ENCODE peak calls at places on chromosomes 2 and 18, in seven cellular contexts. One of them, this sample, is unnamed.

GRCh38 chr2:62475172-62476011 is 30.6 kb downstream of the TMEM17 start:
- DNase-seq in H9: no peak
- DNase-seq in CD8-positive, alpha-beta T cell: no peak
- DNase-seq in left ventricle myocardium inferior: no peak
- DNase-seq in uterus: no peak
- DNase-seq in choroid plexus epithelial cell: no peak
- DNase-seq in type B pancreatic cell: no peak
- DNase-seq in this sample: no peak

GRCh38 chr2:54522624-54523281 is 66.6 kb downstream of the SPTBN1 start:
- DNase-seq in left ventricle myocardium inferior: no peak
- DNase-seq in type B pancreatic cell: no peak
- DNase-seq in CD8-positive, alpha-beta T cell: peak; percentile 72
- DNase-seq in H9: peak; percentile 80
- DNase-seq in uterus: peak; percentile 40
- DNase-seq in choroid plexus epithelial cell: peak; percentile 71
- DNase-seq in this sample: no peak

GRCh38 chr18:22040527-22040926 is 128.9 kb upstream of the GATA6 start:
- DNase-seq in choroid plexus epithelial cell: no peak
- DNase-seq in left ventricle myocardium inferior: no peak
- DNase-seq in type B pancreatic cell: no peak
- DNase-seq in H9: no peak
- DNase-seq in CD8-positive, alpha-beta T cell: no peak
- DNase-seq in uterus: no peak
- DNase-seq in this sample: no peak

GRCh38 chr2:23532311-23533013 is 147.5 kb downstream of the KLHL29 start:
- DNase-seq in CD8-positive, alpha-beta T cell: peak; percentile 33
- DNase-seq in type B pancreatic cell: no peak
- DNase-seq in uterus: peak; percentile 66
- DNase-seq in left ventricle myocardium inferior: no peak
- DNase-seq in choroid plexus epithelial cell: peak; percentile 43
- DNase-seq in H9: no peak
- DNase-seq in this sample: no peak

GRCh38 chr18:58216071-58216471 is 172.0 kb downstream of the NEDD4L start:
- DNase-seq in left ventricle myocardium inferior: no peak
- DNase-seq in uterus: peak; percentile 58
- DNase-seq in CD8-positive, alpha-beta T cell: no peak
- DNase-seq in type B pancreatic cell: no peak
- DNase-seq in H9: peak; percentile 77
- DNase-seq in choroid plexus epithelial cell: no peak
- DNase-seq in this sample: no peak

GRCh38 chr2:79393806-79394484 is 118.9 kb upstream of the CTNNA2 start:
- DNase-seq in uterus: peak; percentile 20
- DNase-seq in CD8-positive, alpha-beta T cell: no peak
- DNase-seq in left ventricle myocardium inferior: no peak
- DNase-seq in choroid plexus epithelial cell: no peak
- DNase-seq in type B pancreatic cell: peak; percentile 69
- DNase-seq in H9: peak; percentile 58
- DNase-seq in this sample: no peak

GRCh38 chr2:167406558-167406957 is 518.3 kb downstream of the XIRP2 start:
- DNase-seq in choroid plexus epithelial cell: peak; percentile 89
- DNase-seq in left ventricle myocardium inferior: no peak
- DNase-seq in CD8-positive, alpha-beta T cell: no peak
- DNase-seq in uterus: no peak
- DNase-seq in H9: peak; percentile 83
- DNase-seq in type B pancreatic cell: no peak
- DNase-seq in this sample: no peak

GRCh38 chr2:219243291-219243761 is 1.9 kb downstream of the GLB1L start:
- DNase-seq in type B pancreatic cell: no peak
- DNase-seq in left ventricle myocardium inferior: no peak
- DNase-seq in CD8-positive, alpha-beta T cell: no peak
- DNase-seq in H9: no peak
- DNase-seq in choroid plexus epithelial cell: peak; percentile 50
- DNase-seq in uterus: no peak
- DNase-seq in this sample: no peak

GRCh38 chr18:21110667-21111350 is 804 bp downstream of the ROCK1 start:
- DNase-seq in left ventricle myocardium inferior: peak; percentile 44
- DNase-seq in uterus: peak; percentile 27
- DNase-seq in H9: peak; percentile 38
- DNase-seq in type B pancreatic cell: peak; percentile 72
- DNase-seq in choroid plexus epithelial cell: peak; percentile 53
- DNase-seq in CD8-positive, alpha-beta T cell: peak; percentile 64
- DNase-seq in this sample: no peak

GRCh38 chr2:12051831-12052230 is 305.4 kb downstream of the LPIN1 start:
- DNase-seq in choroid plexus epithelial cell: peak; percentile 74
- DNase-seq in CD8-positive, alpha-beta T cell: no peak
- DNase-seq in H9: no peak
- DNase-seq in left ventricle myocardium inferior: no peak
- DNase-seq in uterus: no peak
- DNase-seq in type B pancreatic cell: no peak
- DNase-seq in this sample: no peak

GRCh38 chr2:205749078-205749477 is 66.8 kb downstream of the NRP2 start:
- DNase-seq in left ventricle myocardium inferior: no peak
- DNase-seq in type B pancreatic cell: no peak
- DNase-seq in uterus: no peak
- DNase-seq in choroid plexus epithelial cell: no peak
- DNase-seq in H9: no peak
- DNase-seq in CD8-positive, alpha-beta T cell: no peak
- DNase-seq in this sample: no peak

GRCh38 chr2:183117226-183117625 is 7.0 kb upstream of the NUP35 start:
- DNase-seq in type B pancreatic cell: no peak
- DNase-seq in H9: no peak
- DNase-seq in uterus: no peak
- DNase-seq in CD8-positive, alpha-beta T cell: no peak
- DNase-seq in left ventricle myocardium inferior: no peak
- DNase-seq in choroid plexus epithelial cell: no peak
- DNase-seq in this sample: no peak

GRCh38 chr2:47038656-47039501 is 116.2 kb downstream of the STPG4 start:
- DNase-seq in CD8-positive, alpha-beta T cell: no peak
- DNase-seq in uterus: no peak
- DNase-seq in choroid plexus epithelial cell: no peak
- DNase-seq in type B pancreatic cell: no peak
- DNase-seq in left ventricle myocardium inferior: no peak
- DNase-seq in H9: no peak
- DNase-seq in this sample: no peak

GRCh38 chr18:24027156-24027555 is 12.6 kb downstream of the TTC39C start:
- DNase-seq in type B pancreatic cell: no peak
- DNase-seq in H9: no peak
- DNase-seq in choroid plexus epithelial cell: peak; percentile 90
- DNase-seq in CD8-positive, alpha-beta T cell: no peak
- DNase-seq in left ventricle myocardium inferior: peak; percentile 29
- DNase-seq in uterus: peak; percentile 85
- DNase-seq in this sample: no peak

GRCh38 chr2:177245010-177245422 is 19.5 kb downstream of the NFE2L2 start:
- DNase-seq in choroid plexus epithelial cell: peak; percentile 63
- DNase-seq in type B pancreatic cell: no peak
- DNase-seq in uterus: no peak
- DNase-seq in CD8-positive, alpha-beta T cell: no peak
- DNase-seq in left ventricle myocardium inferior: no peak
- DNase-seq in H9: no peak
- DNase-seq in this sample: no peak

GRCh38 chr18:54222922-54223567 is 1.4 kb downstream of the MBD2 start:
- DNase-seq in type B pancreatic cell: no peak
- DNase-seq in H9: no peak
- DNase-seq in CD8-positive, alpha-beta T cell: peak; percentile 53
- DNase-seq in uterus: no peak
- DNase-seq in left ventricle myocardium inferior: no peak
- DNase-seq in choroid plexus epithelial cell: no peak
- DNase-seq in this sample: no peak

GRCh38 chr18:28062446-28062845 is 114.5 kb downstream of the CDH2 start:
- DNase-seq in uterus: no peak
- DNase-seq in type B pancreatic cell: no peak
- DNase-seq in CD8-positive, alpha-beta T cell: no peak
- DNase-seq in choroid plexus epithelial cell: peak; percentile 41
- DNase-seq in H9: no peak
- DNase-seq in left ventricle myocardium inferior: no peak
- DNase-seq in this sample: no peak

GRCh38 chr2:67515021-67515420 is 117.9 kb downstream of the ETAA1 start:
- DNase-seq in choroid plexus epithelial cell: no peak
- DNase-seq in uterus: no peak
- DNase-seq in H9: no peak
- DNase-seq in left ventricle myocardium inferior: no peak
- DNase-seq in CD8-positive, alpha-beta T cell: no peak
- DNase-seq in type B pancreatic cell: no peak
- DNase-seq in this sample: no peak

GRCh38 chr2:220277445-220277960 is 650.1 kb downstream of the SLC4A3 start:
- DNase-seq in CD8-positive, alpha-beta T cell: no peak
- DNase-seq in type B pancreatic cell: no peak
- DNase-seq in left ventricle myocardium inferior: peak; percentile 50
- DNase-seq in uterus: peak; percentile 16
- DNase-seq in choroid plexus epithelial cell: peak; percentile 73
- DNase-seq in H9: no peak
- DNase-seq in this sample: no peak

GRCh38 chr2:200159366-200159720 is 147.2 kb upstream of the SPATS2L start:
- DNase-seq in type B pancreatic cell: no peak
- DNase-seq in uterus: no peak
- DNase-seq in H9: no peak
- DNase-seq in left ventricle myocardium inferior: no peak
- DNase-seq in CD8-positive, alpha-beta T cell: no peak
- DNase-seq in choroid plexus epithelial cell: peak; percentile 52
- DNase-seq in this sample: no peak

GRCh38 chr2:171551836-171552235 is 29.6 kb downstream of the CYBRD1 start:
- DNase-seq in H9: no peak
- DNase-seq in type B pancreatic cell: no peak
- DNase-seq in left ventricle myocardium inferior: no peak
- DNase-seq in CD8-positive, alpha-beta T cell: no peak
- DNase-seq in choroid plexus epithelial cell: peak; percentile 22
- DNase-seq in uterus: no peak
- DNase-seq in this sample: no peak

GRCh38 chr18:54023471-54023870 is 201.0 kb downstream of the MBD2 start:
- DNase-seq in H9: no peak
- DNase-seq in type B pancreatic cell: no peak
- DNase-seq in uterus: no peak
- DNase-seq in choroid plexus epithelial cell: peak; percentile 87
- DNase-seq in CD8-positive, alpha-beta T cell: no peak
- DNase-seq in left ventricle myocardium inferior: no peak
- DNase-seq in this sample: no peak

GRCh38 chr2:119249855-119250775 is 26.5 kb downstream of the STEAP3 start:
- DNase-seq in CD8-positive, alpha-beta T cell: no peak
- DNase-seq in uterus: no peak
- DNase-seq in left ventricle myocardium inferior: no peak
- DNase-seq in type B pancreatic cell: no peak
- DNase-seq in H9: no peak
- DNase-seq in choroid plexus epithelial cell: no peak
- DNase-seq in this sample: no peak

DNA sequence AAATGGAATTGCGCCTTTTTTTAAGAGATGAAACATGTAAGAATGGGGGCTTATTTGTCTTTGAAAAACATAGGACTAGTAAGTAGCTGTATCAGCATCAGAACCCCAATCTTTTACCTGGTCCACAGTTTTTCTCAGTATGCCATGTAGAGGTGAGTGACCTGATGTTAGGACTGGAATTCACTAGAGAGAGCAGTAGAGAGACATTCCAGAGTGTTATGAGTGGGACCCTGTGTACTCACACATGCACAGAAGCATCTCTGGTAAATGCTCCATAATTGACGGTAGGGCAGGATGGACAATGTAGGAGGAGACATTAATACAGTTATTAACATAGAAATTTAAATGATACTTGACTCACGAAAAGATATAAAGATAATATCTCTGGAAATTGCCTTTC is 1.4 kb upstream of the GALNT13 start:
- DNase-seq in choroid plexus epithelial cell: no peak
- DNase-seq in type B pancreatic cell: no peak
- DNase-seq in uterus: no peak
- DNase-seq in CD8-positive, alpha-beta T cell: no peak
- DNase-seq in H9: no peak
- DNase-seq in left ventricle myocardium inferior: no peak
- DNase-seq in this sample: no peak
- TF ChIP-seq CTCF in choroid plexus epithelial cell: no peak
- TF ChIP-seq CTCF in type B pancreatic cell: peak; percentile 61
- TF ChIP-seq CTCF in uterus: no peak
- TF ChIP-seq CTCF in CD8-positive, alpha-beta T cell: no peak
- TF ChIP-seq CTCF in H9: peak; percentile 61
- TF ChIP-seq CTCF in left ventricle myocardium inferior: no peak
- TF ChIP-seq CTCF in this sample: peak; percentile 32

GRCh38 chr18:70172225-70172624 is 33.3 kb downstream of the RTTN start:
- DNase-seq in H9: no peak
- DNase-seq in uterus: no peak
- DNase-seq in choroid plexus epithelial cell: peak; percentile 63
- DNase-seq in left ventricle myocardium inferior: no peak
- DNase-seq in CD8-positive, alpha-beta T cell: no peak
- DNase-seq in type B pancreatic cell: no peak
- DNase-seq in this sample: no peak
- TF ChIP-seq CTCF in H9: peak; percentile 52
- TF ChIP-seq CTCF in uterus: no peak
- TF ChIP-seq CTCF in choroid plexus epithelial cell: peak; percentile 60
- TF ChIP-seq CTCF in left ventricle myocardium inferior: peak; percentile 44
- TF ChIP-seq CTCF in CD8-positive, alpha-beta T cell: no peak
- TF ChIP-seq CTCF in type B pancreatic cell: peak; percentile 57
- TF ChIP-seq CTCF in this sample: peak; percentile 58

GRCh38 chr2:231613655-231614558 is 21.2 kb downstream of the TEX44 start:
- DNase-seq in choroid plexus epithelial cell: peak; percentile 71
- DNase-seq in CD8-positive, alpha-beta T cell: peak; percentile 56
- DNase-seq in left ventricle myocardium inferior: peak; percentile 91
- DNase-seq in type B pancreatic cell: peak; percentile 92
- DNase-seq in H9: peak; percentile 95
- DNase-seq in uterus: peak; percentile 92
- DNase-seq in this sample: peak; percentile 96
- TF ChIP-seq CTCF in choroid plexus epithelial cell: no peak
- TF ChIP-seq CTCF in CD8-positive, alpha-beta T cell: no peak
- TF ChIP-seq CTCF in left ventricle myocardium inferior: peak; percentile 53
- TF ChIP-seq CTCF in type B pancreatic cell: peak; percentile 62
- TF ChIP-seq CTCF in H9: peak; percentile 53
- TF ChIP-seq CTCF in uterus: no peak
- TF ChIP-seq CTCF in this sample: peak; percentile 47

GRCh38 chr2:236576978-236577377 is 7.4 kb downstream of the ACKR3 start:
- DNase-seq in CD8-positive, alpha-beta T cell: no peak
- DNase-seq in choroid plexus epithelial cell: no peak
- DNase-seq in uterus: no peak
- DNase-seq in H9: no peak
- DNase-seq in type B pancreatic cell: no peak
- DNase-seq in left ventricle myocardium inferior: no peak
- DNase-seq in this sample: no peak

GRCh38 chr2:236577481-236578410 is 8.1 kb downstream of the ACKR3 start:
- DNase-seq in uterus: no peak
- DNase-seq in choroid plexus epithelial cell: no peak
- DNase-seq in CD8-positive, alpha-beta T cell: no peak
- DNase-seq in H9: no peak
- DNase-seq in left ventricle myocardium inferior: no peak
- DNase-seq in type B pancreatic cell: no peak
- DNase-seq in this sample: no peak

GRCh38 chr2:236575501-236575900 is 5.9 kb downstream of the ACKR3 start:
- DNase-seq in H9: no peak
- DNase-seq in CD8-positive, alpha-beta T cell: no peak
- DNase-seq in uterus: no peak
- DNase-seq in type B pancreatic cell: no peak
- DNase-seq in left ventricle myocardium inferior: no peak
- DNase-seq in choroid plexus epithelial cell: no peak
- DNase-seq in this sample: no peak

GRCh38 chr2:236574424-236575145 is 5.0 kb downstream of the ACKR3 start:
- DNase-seq in choroid plexus epithelial cell: no peak
- DNase-seq in type B pancreatic cell: no peak
- DNase-seq in CD8-positive, alpha-beta T cell: no peak
- DNase-seq in H9: no peak
- DNase-seq in uterus: no peak
- DNase-seq in left ventricle myocardium inferior: no peak
- DNase-seq in this sample: no peak

DNA sequence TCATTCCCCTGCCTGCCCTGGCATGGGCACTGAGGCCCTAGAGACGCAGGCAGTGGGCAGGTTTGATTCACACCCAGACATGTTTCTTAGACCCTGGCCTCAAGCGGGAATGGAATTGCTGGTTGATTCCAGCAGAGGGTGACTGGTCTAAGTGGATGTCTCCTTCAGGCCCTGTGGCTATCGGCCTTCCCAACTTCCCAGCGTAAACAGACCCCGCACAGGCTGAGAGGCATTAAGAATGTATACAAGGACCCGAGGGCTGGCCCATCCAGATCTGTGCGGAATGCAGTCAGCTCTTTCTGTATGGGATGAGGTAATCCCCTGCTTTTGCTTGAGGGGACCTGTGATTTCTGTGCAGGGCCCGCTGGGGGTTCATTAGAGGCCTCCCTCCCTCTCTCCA is 6.4 kb downstream of the ACKR3 start:
- DNase-seq in type B pancreatic cell: no peak
- DNase-seq in left ventricle myocardium inferior: no peak
- DNase-seq in H9: peak; percentile 53
- DNase-seq in uterus: no peak
- DNase-seq in choroid plexus epithelial cell: no peak
- DNase-seq in CD8-positive, alpha-beta T cell: no peak
- DNase-seq in this sample: no peak
- TF ChIP-seq CTCF in type B pancreatic cell: peak; percentile 51
- TF ChIP-seq CTCF in left ventricle myocardium inferior: no peak
- TF ChIP-seq CTCF in H9: no peak
- TF ChIP-seq CTCF in uterus: no peak
- TF ChIP-seq CTCF in choroid plexus epithelial cell: peak; percentile 17
- TF ChIP-seq CTCF in CD8-positive, alpha-beta T cell: no peak
- TF ChIP-seq CTCF in this sample: peak; percentile 45